ENCODE peak calls at places on chromosome 16, in four cellular contexts. Y, O, K and C are unnamed samples.

GRCh38 chr16:80366023-80366422 is 174.8 kb upstream of the DYNLRB2 start:
- DNase-seq in Y (no peak), O (no peak), K (no peak), C (no peak)

GRCh38 chr16:15777533-15778203 is 79.2 kb downstream of the MYH11 start:
- DNase-seq in O (no peak), Y (no peak), K (no peak), C (no peak)

GRCh38 chr16:79677799-79678525 is 77.4 kb upstream of the MAF start:
- DNase-seq in O (no peak), Y (no peak), K (no peak), C (no peak)

GRCh38 chr16:80986557-80986956 is 20.1 kb downstream of the CMC2 start:
- DNase-seq in Y (no peak), K (no peak), O (no peak), C (no peak)

GRCh38 chr16:85394511-85395206 is 218.5 kb upstream of the GSE1 start:
- DNase-seq in Y (no peak), O (no peak), K (peak; percentile 19), C (no peak)

GRCh38 chr16:14529010-14529669 is 100.9 kb downstream of the PARN start:
- DNase-seq in O (peak; percentile 76), K (peak; percentile 78), Y (peak; percentile 26), C (peak; percentile 21)

GRCh38 chr16:1929105-1929504 is 10.9 kb upstream of the HS3ST6 start:
- DNase-seq in Y (no peak), O (no peak), K (peak; percentile 41), C (no peak)

GRCh38 chr16:24045641-24046040 is 209.9 kb downstream of the PRKCB start:
- DNase-seq in K (no peak), O (no peak), Y (no peak), C (no peak)

GRCh38 chr16:16150117-16150877 is 73.0 kb downstream of the ABCC6 start:
- DNase-seq in K (peak; percentile 24), Y (no peak), O (no peak), C (peak; percentile 85)

GRCh38 chr16:80100846-80101451 is 439.8 kb upstream of the DYNLRB2 start:
- DNase-seq in O (no peak), K (no peak), Y (no peak), C (no peak)

GRCh38 chr16:70635356-70636016 is 10.9 kb upstream of the IL34 start:
- DNase-seq in O (no peak), K (no peak), Y (no peak), C (no peak)

GRCh38 chr16:31073073-31073822 is 792 bp downstream of the ZNF668 start:
- DNase-seq in K (peak; percentile 96), Y (peak; percentile 71), O (peak; percentile 92), C (peak; percentile 93)

GRCh38 chr16:2720719-2721633 is 952 bp upstream of the PRSS27 start:
- DNase-seq in Y (peak; percentile 81), K (peak; percentile 80), O (peak; percentile 84), C (no peak)

GRCh38 chr16:70430667-70431536 is 8.0 kb downstream of the ST3GAL2 start:
- DNase-seq in K (no peak), O (no peak), Y (peak; percentile 34), C (no peak)

GRCh38 chr16:86777098-86777946 is 199.0 kb downstream of the FOXL1 start:
- DNase-seq in Y (no peak), K (no peak), O (no peak), C (no peak)

GRCh38 chr16:82846806-82847205 is 220.0 kb downstream of the CDH13 start:
- DNase-seq in O (no peak), K (no peak), Y (no peak), C (no peak)

GRCh38 chr16:76335187-76335974 is 58.2 kb downstream of the CNTNAP4 start:
- DNase-seq in K (no peak), O (no peak), Y (no peak), C (no peak)

GRCh38 chr16:73365010-73365409 is 317.1 kb upstream of the ZFHX3 start:
- DNase-seq in Y (no peak), O (no peak), K (no peak), C (no peak)

GRCh38 chr16:61243954-61244353 is 792.3 kb downstream of the CDH8 start:
- DNase-seq in K (no peak), Y (no peak), O (no peak), C (no peak)

GRCh38 chr16:84379731-84380369 is 11.5 kb downstream of the ATP2C2 start:
- DNase-seq in O (no peak), K (peak; percentile 78), Y (no peak), C (no peak)

GRCh38 chr16:12092347-12092882 is 115.9 kb downstream of the SNX29 start:
- DNase-seq in O (peak; percentile 55), Y (no peak), K (no peak), C (no peak)

GRCh38 chr16:23373436-23374219 is 71.5 kb downstream of the SCNN1B start:
- DNase-seq in O (no peak), K (no peak), Y (no peak), C (no peak)

GRCh38 chr16:31201511-31202401 is 804 bp downstream of the PYCARD start:
- DNase-seq in K (peak; percentile 84), Y (no peak), O (peak; percentile 47), C (no peak)

GRCh38 chr16:5644132-5644531 is 546.5 kb upstream of the EEF2KMT start:
- DNase-seq in O (no peak), Y (no peak), K (no peak), C (no peak)
- H3K27ac ChIP-seq in O (no peak overlapping the region), Y (no peak overlapping the region), K (no peak overlapping the region), C (no peak overlapping the region)

DNA sequence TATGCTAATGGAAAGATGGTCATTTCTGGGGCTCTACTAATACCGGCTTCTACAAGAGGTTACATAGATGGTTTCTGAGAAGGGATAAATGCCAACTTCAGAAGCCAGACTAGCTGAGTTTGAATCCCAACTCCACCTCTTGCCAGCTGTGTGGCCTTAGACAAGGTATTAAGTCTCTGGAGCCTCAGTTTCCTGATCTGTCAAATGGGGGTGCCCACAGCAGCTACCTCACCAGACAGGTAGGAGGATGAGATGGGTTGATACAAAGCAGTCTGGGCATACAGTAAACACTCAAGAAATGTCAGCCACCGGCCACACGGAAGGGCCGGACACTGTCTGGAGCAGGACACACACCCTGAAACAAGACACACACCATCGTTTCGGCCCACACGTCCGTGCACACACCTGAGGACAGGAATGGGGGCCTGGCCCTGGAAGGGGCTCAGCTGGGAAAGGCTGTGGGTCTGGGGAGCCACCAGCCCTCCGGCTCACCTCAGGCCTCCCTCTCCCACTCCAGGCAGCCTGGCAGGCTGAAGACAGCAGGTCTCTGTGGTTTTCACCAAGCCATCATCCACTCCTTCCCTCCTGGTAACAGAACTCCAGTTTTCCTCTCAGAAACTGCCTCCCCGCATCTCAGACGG is 5.5 kb downstream of the KNOP1 start:
- DNase-seq in K (no peak), Y (no peak), O (no peak), C (no peak)
- H3K27ac ChIP-seq in K (no peak overlapping the region), Y (no peak overlapping the region), O (no peak overlapping the region), C (no peak overlapping the region)

GRCh38 chr16:28927815-28928214 is 2.8 kb upstream of the RABEP2 start:
- DNase-seq in Y (no peak), K (no peak), O (no peak), C (no peak)
- H3K27ac ChIP-seq in Y (no peak overlapping the region), K (no peak overlapping the region), O (no peak overlapping the region), C (no peak overlapping the region)

GRCh38 chr16:57115504-57116182 is 23.3 kb downstream of the CPNE2 start:
- DNase-seq in K (no peak), Y (no peak), O (no peak), C (peak; percentile 88)
- H3K27ac ChIP-seq in K (no peak overlapping the region), Y (no peak overlapping the region), O (peak overlapping the region; percentile 9), C (peak overlapping the region; percentile 99)

DNA sequence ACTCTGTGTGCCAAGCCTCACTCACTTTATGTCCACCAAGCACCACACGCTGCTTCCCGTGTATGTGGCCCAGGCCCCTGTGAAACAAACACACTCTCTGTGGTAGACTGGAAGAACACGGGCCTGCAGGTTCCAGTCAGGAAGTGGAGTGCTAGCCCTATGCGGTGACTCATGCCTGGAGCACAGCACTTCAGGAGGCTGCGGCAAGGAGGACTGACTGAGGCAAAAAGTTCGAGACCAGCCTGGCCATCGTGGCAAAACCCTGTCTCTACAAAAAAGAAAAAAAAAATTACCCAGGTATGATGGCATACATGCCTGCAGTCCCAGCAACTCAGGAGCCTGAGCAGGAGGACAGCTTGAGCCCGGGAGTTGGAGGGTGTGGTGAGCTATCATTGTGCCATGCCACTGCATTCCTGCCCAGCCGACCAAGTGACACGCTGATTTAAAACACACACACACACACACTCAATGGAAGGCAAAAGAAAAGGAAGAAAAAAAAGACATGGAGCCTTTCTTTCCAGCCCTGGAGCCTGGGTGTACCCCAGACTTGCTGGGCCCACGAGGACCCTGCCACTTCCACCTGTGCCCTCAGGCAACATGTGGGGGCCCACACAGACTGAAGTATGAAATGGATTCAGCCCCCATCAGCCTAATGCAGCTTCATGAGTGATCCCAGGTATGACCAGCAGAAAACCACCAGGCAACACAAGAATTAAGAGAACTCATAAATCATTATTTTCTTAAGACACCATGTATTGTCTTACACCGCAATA is 126.6 kb downstream of the ANKRD11 start:
- DNase-seq in O (peak; percentile 50), Y (no peak), K (no peak), C (no peak)
- H3K27ac ChIP-seq in O (peak overlapping the region; percentile 18), Y (no peak overlapping the region), K (no peak overlapping the region), C (no peak overlapping the region)

GRCh38 chr16:8567355-8568230 is 22.7 kb downstream of the TMEM114 start:
- DNase-seq in O (peak; percentile 79), Y (peak; percentile 70), K (peak; percentile 82), C (no peak)
- H3K27ac ChIP-seq in O (no peak overlapping the region), Y (no peak overlapping the region), K (no peak overlapping the region), C (no peak overlapping the region)

DNA sequence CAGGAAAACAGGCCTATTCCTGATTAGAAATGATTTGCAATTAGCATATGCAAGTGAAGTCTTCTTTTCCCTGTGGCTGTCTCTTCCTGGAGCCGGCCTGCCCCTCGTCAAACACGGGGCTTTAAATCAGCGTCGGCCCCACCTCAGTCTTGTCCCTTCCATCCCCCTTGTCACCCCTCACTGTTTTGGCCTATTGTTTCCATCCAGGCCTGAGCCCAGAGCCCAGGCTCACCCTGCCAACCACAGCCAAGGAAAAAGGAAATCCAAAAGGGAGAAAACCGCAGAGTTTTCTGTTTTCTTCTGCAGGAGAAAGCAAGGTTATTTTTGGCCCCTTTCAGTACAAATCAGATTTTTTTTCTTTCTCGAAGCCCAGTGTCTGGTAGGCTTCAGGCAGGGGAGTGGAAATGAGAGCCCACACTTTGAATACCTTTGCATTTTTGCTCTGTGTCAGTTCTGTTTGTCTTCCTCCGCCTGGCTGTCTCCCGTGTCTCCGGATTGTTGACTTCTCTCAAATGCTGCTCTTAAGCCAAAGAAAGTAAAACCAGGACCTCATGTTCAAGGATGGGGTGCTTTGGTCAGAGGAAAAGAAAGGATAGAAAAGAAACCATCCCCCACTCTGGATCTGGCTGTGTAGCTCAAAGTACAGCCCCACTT is 399.9 kb upstream of the CDH11 start:
- DNase-seq in O (no peak), Y (no peak), K (no peak), C (no peak)
- H3K27ac ChIP-seq in O (peak overlapping the region; percentile 13), Y (no peak overlapping the region), K (no peak overlapping the region), C (no peak overlapping the region)

GRCh38 chr16:580141-580945 is 9.5 kb upstream of the RAB40C start:
- DNase-seq in O (no peak), Y (no peak), K (no peak), C (no peak)
- H3K27ac ChIP-seq in O (no peak overlapping the region), Y (no peak overlapping the region), K (no peak overlapping the region), C (no peak overlapping the region)

DNA sequence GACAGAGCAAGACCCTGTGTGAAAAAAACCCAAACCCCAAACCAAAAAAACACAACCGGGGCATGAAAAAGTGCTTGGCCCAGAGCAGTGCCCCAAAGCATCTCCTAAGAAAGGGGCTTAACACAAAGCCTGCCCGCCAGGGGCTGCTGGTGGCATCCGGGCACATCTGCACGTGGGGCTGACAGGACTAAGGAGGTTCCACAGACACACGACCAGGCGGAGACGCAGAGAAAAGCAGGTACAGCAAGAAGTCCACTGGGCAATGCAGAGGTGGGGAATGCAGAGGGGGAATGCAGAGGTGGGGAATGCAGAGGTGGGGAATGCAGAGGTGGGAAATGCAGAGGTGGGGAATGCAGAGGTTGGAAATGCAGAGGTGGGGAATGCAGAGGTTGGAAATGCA is 109.2 kb downstream of the ZNF778 start:
- DNase-seq in Y (no peak), O (no peak), K (no peak), C (no peak)
- H3K27ac ChIP-seq in Y (no peak overlapping the region), O (peak overlapping the region; percentile 82), K (no peak overlapping the region), C (peak overlapping the region; percentile 78)